ENCODE peak calls at places on chromosomes 11 and 22, in five cellular contexts. One of them, this sample, is unnamed.

GRCh38 chr11:22192289-22192641 is 620 bp upstream of the ANO5 start:
- DNase-seq in testis: peak
- DNase-seq in left ventricle myocardium inferior: peak
- DNase-seq in HCT116: no peak
- DNase-seq in HL-60: no peak
- DNase-seq in this sample: no peak

GRCh38 chr11:134248910-134249480 is 4.2 kb downstream of the THYN1 start:
- DNase-seq in testis: no peak
- DNase-seq in HCT116: no peak
- DNase-seq in HL-60: no peak
- DNase-seq in left ventricle myocardium inferior: no peak
- DNase-seq in this sample: no peak

GRCh38 chr22:38845368-38845740 is 1.5 kb upstream of the NPTXR start:
- DNase-seq in HCT116: no peak
- DNase-seq in HL-60: no peak
- DNase-seq in testis: no peak
- DNase-seq in left ventricle myocardium inferior: no peak
- DNase-seq in this sample: no peak

GRCh38 chr11:108122166-108122628 is 830 bp downstream of the ACAT1 start:
- DNase-seq in testis: peak
- DNase-seq in HCT116: no peak
- DNase-seq in left ventricle myocardium inferior: no peak
- DNase-seq in HL-60: peak
- DNase-seq in this sample: no peak

GRCh38 chr22:43988116-43988817 is 33.0 kb downstream of the SAMM50 start:
- DNase-seq in HCT116: no peak
- DNase-seq in testis: no peak
- DNase-seq in HL-60: no peak
- DNase-seq in left ventricle myocardium inferior: no peak
- DNase-seq in this sample: no peak

GRCh38 chr11:72703281-72704008 is 29.2 kb upstream of the PDE2A start:
- DNase-seq in HCT116: no peak
- DNase-seq in HL-60: no peak
- DNase-seq in left ventricle myocardium inferior: peak
- DNase-seq in testis: peak
- DNase-seq in this sample: no peak

GRCh38 chr11:67053896-67054850 is 2.5 kb upstream of the RHOD start:
- DNase-seq in HCT116: no peak
- DNase-seq in HL-60: peak
- DNase-seq in testis: peak
- DNase-seq in left ventricle myocardium inferior: no peak
- DNase-seq in this sample: no peak

GRCh38 chr11:68546555-68546954 is 86.0 kb downstream of the PPP6R3 start:
- DNase-seq in left ventricle myocardium inferior: no peak
- DNase-seq in HL-60: peak
- DNase-seq in testis: no peak
- DNase-seq in HCT116: no peak
- DNase-seq in this sample: no peak

GRCh38 chr22:17966403-17966717 is 58.0 kb downstream of the MICAL3 start:
- DNase-seq in HCT116: no peak
- DNase-seq in testis: no peak
- DNase-seq in left ventricle myocardium inferior: no peak
- DNase-seq in HL-60: no peak
- DNase-seq in this sample: no peak

GRCh38 chr22:48434156-48434867 is 1393.4 kb downstream of the BRD1 start:
- DNase-seq in HL-60: no peak
- DNase-seq in testis: no peak
- DNase-seq in left ventricle myocardium inferior: no peak
- DNase-seq in HCT116: no peak
- DNase-seq in this sample: peak

GRCh38 chr22:43152001-43152354 is 619 bp downstream of the TSPO start:
- DNase-seq in testis: no peak
- DNase-seq in HL-60: peak
- DNase-seq in left ventricle myocardium inferior: no peak
- DNase-seq in HCT116: no peak
- DNase-seq in this sample: no peak

GRCh38 chr11:120867531-120867930 is 156.4 kb upstream of the TBCEL start:
- DNase-seq in left ventricle myocardium inferior: no peak
- DNase-seq in testis: no peak
- DNase-seq in HCT116: no peak
- DNase-seq in HL-60: no peak
- DNase-seq in this sample: no peak

GRCh38 chr22:44926124-44926475 is 83.7 kb downstream of the PHF21B start:
- DNase-seq in testis: no peak
- DNase-seq in HL-60: no peak
- DNase-seq in HCT116: no peak
- DNase-seq in left ventricle myocardium inferior: peak
- DNase-seq in this sample: peak

GRCh38 chr11:24496728-24497396 is at the start of gene LUZP2:
- DNase-seq in left ventricle myocardium inferior: no peak
- DNase-seq in HCT116: no peak
- DNase-seq in testis: peak
- DNase-seq in HL-60: no peak
- DNase-seq in this sample: peak

GRCh38 chr22:31556627-31557203 is 60.4 kb downstream of the SFI1 start:
- DNase-seq in left ventricle myocardium inferior: no peak
- DNase-seq in testis: no peak
- DNase-seq in HL-60: peak
- DNase-seq in HCT116: peak
- DNase-seq in this sample: no peak
- TF ChIP-seq CTCF in left ventricle myocardium inferior: peak
- TF ChIP-seq CTCF in testis: peak
- TF ChIP-seq CTCF in HL-60: peak
- TF ChIP-seq CTCF in HCT116: peak
- TF ChIP-seq CTCF in this sample: peak

DNA sequence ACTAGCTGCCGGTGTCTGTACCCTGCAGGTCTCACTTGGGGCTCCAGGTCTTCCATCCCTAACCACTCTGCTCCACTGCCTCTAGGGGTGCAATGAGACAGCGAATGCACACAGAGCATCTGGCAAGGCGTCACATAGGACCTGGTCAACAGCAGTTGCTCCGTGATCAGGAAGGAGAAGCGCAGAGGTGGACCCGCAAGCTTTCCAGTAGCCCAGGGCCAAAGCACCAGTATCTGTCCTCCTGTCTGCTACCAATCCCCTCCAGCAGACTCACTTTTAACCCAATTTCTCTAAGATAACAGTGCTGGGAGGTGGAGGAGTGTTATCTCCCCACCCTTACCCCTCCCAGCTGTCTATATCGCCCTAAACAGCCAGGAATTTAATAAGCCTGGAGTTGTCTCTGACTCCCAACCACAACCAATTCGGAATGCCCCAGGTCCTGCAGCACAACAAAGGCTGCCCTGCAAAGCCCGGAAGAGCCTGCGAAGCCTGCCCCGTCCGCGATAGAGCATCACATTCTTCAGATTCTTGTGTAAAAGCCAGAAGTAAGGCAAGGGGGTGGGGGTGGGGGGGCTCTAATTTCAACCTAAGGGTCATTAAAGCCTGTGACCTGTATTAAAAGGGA is 19.3 kb downstream of the MYH9 start:
- DNase-seq in HCT116: no peak
- DNase-seq in HL-60: no peak
- DNase-seq in left ventricle myocardium inferior: no peak
- DNase-seq in testis: no peak
- DNase-seq in this sample: no peak
- TF ChIP-seq CTCF in HCT116: peak
- TF ChIP-seq CTCF in HL-60: no peak
- TF ChIP-seq CTCF in left ventricle myocardium inferior: peak
- TF ChIP-seq CTCF in testis: no peak
- TF ChIP-seq CTCF in this sample: peak

GRCh38 chr22:37686002-37686982 is at the start of gene NOL12:
- DNase-seq in HL-60: peak
- DNase-seq in HCT116: peak
- DNase-seq in left ventricle myocardium inferior: peak
- DNase-seq in testis: peak
- DNase-seq in this sample: no peak
- TF ChIP-seq CTCF in HL-60: no peak
- TF ChIP-seq CTCF in HCT116: no peak
- TF ChIP-seq CTCF in left ventricle myocardium inferior: no peak
- TF ChIP-seq CTCF in testis: no peak
- TF ChIP-seq CTCF in this sample: peak

DNA sequence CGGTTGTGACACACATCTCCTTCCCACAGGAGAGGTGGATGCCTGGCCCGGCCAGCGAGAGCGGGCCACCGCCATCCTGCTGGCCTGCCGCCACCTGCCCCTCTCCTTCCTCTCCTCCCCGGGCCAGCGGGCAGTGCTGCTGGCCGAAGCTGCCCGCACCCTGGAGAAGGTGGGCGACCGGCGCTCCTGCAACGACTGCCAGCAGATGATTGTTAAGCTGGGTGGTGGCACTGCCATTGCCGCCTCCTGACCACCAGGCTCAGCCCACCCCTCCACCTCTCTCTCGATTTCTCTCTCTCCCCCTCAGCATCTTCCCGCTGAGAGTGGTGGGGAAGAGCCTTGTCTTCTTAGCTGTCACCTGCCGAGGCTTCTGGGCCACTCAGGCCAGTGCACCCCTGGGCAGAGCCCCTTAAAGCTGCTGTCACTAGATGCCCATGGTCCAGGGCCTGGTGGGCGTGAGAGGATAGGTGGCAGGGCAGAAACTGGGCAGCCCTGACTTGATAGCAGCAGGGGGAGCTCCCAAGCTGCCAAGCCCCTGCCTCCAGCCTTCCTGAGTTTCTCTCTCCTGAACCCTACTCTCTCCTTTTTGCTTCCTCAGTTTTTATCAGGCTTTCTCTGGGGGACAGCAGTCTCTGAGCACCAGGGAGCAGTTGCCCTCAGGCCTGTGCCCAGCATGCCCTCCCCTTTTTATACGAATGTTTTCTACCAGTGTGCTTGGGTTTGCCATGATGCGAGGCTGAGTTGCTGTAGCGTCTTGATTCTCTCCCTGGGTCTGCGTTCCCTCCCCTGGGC is 9.3 kb downstream of the SHISA8 start:
- DNase-seq in left ventricle myocardium inferior: no peak
- DNase-seq in testis: no peak
- DNase-seq in HCT116: no peak
- DNase-seq in HL-60: no peak
- DNase-seq in this sample: no peak
- TF ChIP-seq CTCF in left ventricle myocardium inferior: no peak
- TF ChIP-seq CTCF in testis: no peak
- TF ChIP-seq CTCF in HCT116: no peak
- TF ChIP-seq CTCF in HL-60: no peak
- TF ChIP-seq CTCF in this sample: no peak

GRCh38 chr22:27327981-27328721 is 473.4 kb downstream of the MN1 start:
- DNase-seq in HCT116: no peak
- DNase-seq in HL-60: no peak
- DNase-seq in left ventricle myocardium inferior: no peak
- DNase-seq in testis: no peak
- DNase-seq in this sample: no peak
- TF ChIP-seq CTCF in HCT116: no peak
- TF ChIP-seq CTCF in HL-60: no peak
- TF ChIP-seq CTCF in left ventricle myocardium inferior: no peak
- TF ChIP-seq CTCF in testis: no peak
- TF ChIP-seq CTCF in this sample: peak

DNA sequence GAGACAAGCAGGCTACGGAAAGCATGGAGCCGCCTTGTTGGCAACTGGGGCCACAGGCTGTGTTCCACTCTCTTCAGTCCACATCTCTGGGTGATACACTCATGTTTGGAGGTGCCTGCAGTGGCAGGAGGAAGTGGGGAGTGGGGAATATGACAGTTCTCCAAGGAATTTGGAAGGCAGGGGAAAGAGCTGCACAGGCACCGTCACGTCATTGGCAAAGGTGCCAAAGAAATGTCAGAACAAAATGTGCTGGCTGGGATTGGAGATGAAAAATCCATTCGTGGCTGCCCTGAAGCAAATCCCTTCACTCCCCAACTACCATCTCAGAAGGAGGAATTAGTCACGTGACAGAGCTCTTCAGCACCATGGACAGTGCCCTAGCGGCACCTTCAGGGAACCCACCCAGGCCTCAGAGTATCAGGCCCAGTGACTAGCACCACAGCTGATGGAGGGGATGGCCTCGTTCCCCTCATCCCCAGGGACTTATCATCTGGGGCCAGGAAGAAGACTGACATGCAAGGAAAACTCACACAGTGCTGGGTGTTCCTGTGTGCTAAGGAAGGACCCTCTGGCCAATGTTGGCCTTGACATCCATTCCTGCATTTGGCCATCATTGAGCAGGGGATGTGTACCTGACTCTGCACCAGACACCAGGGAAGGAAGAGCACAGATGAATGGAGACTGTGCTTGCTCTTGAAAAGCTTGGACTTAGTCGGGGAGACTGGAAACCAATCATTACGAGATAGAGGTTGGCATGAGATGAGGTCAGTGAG is 48.5 kb upstream of the PRDM11 start:
- DNase-seq in left ventricle myocardium inferior: no peak
- DNase-seq in HL-60: peak
- DNase-seq in testis: peak
- DNase-seq in HCT116: no peak
- DNase-seq in this sample: no peak
- TF ChIP-seq CTCF in left ventricle myocardium inferior: no peak
- TF ChIP-seq CTCF in HL-60: no peak
- TF ChIP-seq CTCF in testis: peak
- TF ChIP-seq CTCF in HCT116: no peak
- TF ChIP-seq CTCF in this sample: no peak

GRCh38 chr11:131710511-131710910 is 340.1 kb downstream of the NTM start:
- DNase-seq in left ventricle myocardium inferior: no peak
- DNase-seq in testis: no peak
- DNase-seq in HL-60: no peak
- DNase-seq in HCT116: no peak
- DNase-seq in this sample: no peak

GRCh38 chr11:131703311-131703710 is 332.9 kb downstream of the NTM start:
- DNase-seq in HCT116: no peak
- DNase-seq in left ventricle myocardium inferior: no peak
- DNase-seq in testis: no peak
- DNase-seq in HL-60: no peak
- DNase-seq in this sample: no peak

GRCh38 chr11:131704682-131705081 is 334.3 kb downstream of the NTM start:
- DNase-seq in HL-60: no peak
- DNase-seq in left ventricle myocardium inferior: no peak
- DNase-seq in HCT116: no peak
- DNase-seq in testis: no peak
- DNase-seq in this sample: no peak
- TF ChIP-seq CTCF in HL-60: no peak
- TF ChIP-seq CTCF in left ventricle myocardium inferior: no peak
- TF ChIP-seq CTCF in HCT116: no peak
- TF ChIP-seq CTCF in testis: no peak
- TF ChIP-seq CTCF in this sample: no peak

This sample was measured in chondrocyte.